ENCODE peak calls at places on chromosomes 16 and 17, in eight cellular contexts. One of them, this sample, is unnamed.

GRCh38 chr16:91484-91883 is 13.5 kb downstream of the MPG start:
- DNase-seq in dorsolateral prefrontal cortex: peak; percentile 78
- DNase-seq in uterus: no peak
- DNase-seq in sigmoid colon: no peak
- DNase-seq in activated CD8-positive, alpha-beta T cell treated with anti-CD3 and anti-CD28 coated beads for 36 hours: no peak
- DNase-seq in BJ: no peak
- DNase-seq in GM12865: no peak
- DNase-seq in IMR-90: no peak
- DNase-seq in this sample: no peak

GRCh38 chr16:57064995-57065394 is 27.4 kb upstream of the CPNE2 start:
- DNase-seq in dorsolateral prefrontal cortex: no peak
- DNase-seq in uterus: no peak
- DNase-seq in sigmoid colon: no peak
- DNase-seq in activated CD8-positive, alpha-beta T cell treated with anti-CD3 and anti-CD28 coated beads for 36 hours: no peak
- DNase-seq in BJ: no peak
- DNase-seq in GM12865: no peak
- DNase-seq in IMR-90: no peak
- DNase-seq in this sample: no peak

GRCh38 chr16:81632392-81633146 is 146.5 kb upstream of the PLCG2 start:
- DNase-seq in dorsolateral prefrontal cortex: no peak
- DNase-seq in uterus: no peak
- DNase-seq in sigmoid colon: no peak
- DNase-seq in activated CD8-positive, alpha-beta T cell treated with anti-CD3 and anti-CD28 coated beads for 36 hours: peak; percentile 94
- DNase-seq in BJ: no peak
- DNase-seq in GM12865: no peak
- DNase-seq in IMR-90: peak; percentile 94
- DNase-seq in this sample: no peak

GRCh38 chr16:3468501-3468900 is 25.0 kb downstream of the NAA60 start:
- DNase-seq in dorsolateral prefrontal cortex: no peak
- DNase-seq in uterus: no peak
- DNase-seq in sigmoid colon: no peak
- DNase-seq in activated CD8-positive, alpha-beta T cell treated with anti-CD3 and anti-CD28 coated beads for 36 hours: no peak
- DNase-seq in BJ: no peak
- DNase-seq in GM12865: no peak
- DNase-seq in IMR-90: no peak
- DNase-seq in this sample: no peak

GRCh38 chr16:78377312-78377711 is 277.9 kb downstream of the WWOX start:
- DNase-seq in dorsolateral prefrontal cortex: no peak
- DNase-seq in uterus: no peak
- DNase-seq in sigmoid colon: no peak
- DNase-seq in activated CD8-positive, alpha-beta T cell treated with anti-CD3 and anti-CD28 coated beads for 36 hours: no peak
- DNase-seq in BJ: no peak
- DNase-seq in GM12865: no peak
- DNase-seq in IMR-90: no peak
- DNase-seq in this sample: no peak

GRCh38 chr17:66506641-66507040 is 204.2 kb downstream of the PRKCA start:
- DNase-seq in dorsolateral prefrontal cortex: no peak
- DNase-seq in uterus: no peak
- DNase-seq in sigmoid colon: no peak
- DNase-seq in activated CD8-positive, alpha-beta T cell treated with anti-CD3 and anti-CD28 coated beads for 36 hours: no peak
- DNase-seq in BJ: no peak
- DNase-seq in GM12865: no peak
- DNase-seq in IMR-90: peak; percentile 83
- DNase-seq in this sample: no peak

GRCh38 chr17:10059684-10060211 is 138.7 kb downstream of the GAS7 start:
- DNase-seq in dorsolateral prefrontal cortex: no peak
- DNase-seq in uterus: peak; percentile 48
- DNase-seq in sigmoid colon: no peak
- DNase-seq in activated CD8-positive, alpha-beta T cell treated with anti-CD3 and anti-CD28 coated beads for 36 hours: peak; percentile 17
- DNase-seq in BJ: no peak
- DNase-seq in GM12865: peak; percentile 97
- DNase-seq in IMR-90: peak; percentile 15
- DNase-seq in this sample: peak; percentile 82

GRCh38 chr17:47675380-47676198 is 18.4 kb upstream of the TBKBP1 start:
- DNase-seq in dorsolateral prefrontal cortex: no peak
- DNase-seq in uterus: no peak
- DNase-seq in sigmoid colon: no peak
- DNase-seq in activated CD8-positive, alpha-beta T cell treated with anti-CD3 and anti-CD28 coated beads for 36 hours: no peak
- DNase-seq in BJ: no peak
- DNase-seq in GM12865: no peak
- DNase-seq in IMR-90: no peak
- DNase-seq in this sample: no peak

GRCh38 chr16:57617604-57618111 is 10.8 kb upstream of the ADGRG1 start:
- DNase-seq in dorsolateral prefrontal cortex: peak; percentile 20
- DNase-seq in uterus: no peak
- DNase-seq in sigmoid colon: peak; percentile 52
- DNase-seq in activated CD8-positive, alpha-beta T cell treated with anti-CD3 and anti-CD28 coated beads for 36 hours: no peak
- DNase-seq in BJ: no peak
- DNase-seq in GM12865: no peak
- DNase-seq in IMR-90: no peak
- DNase-seq in this sample: no peak

GRCh38 chr17:77441130-77441920 is 300.6 kb downstream of the SEC14L1 start:
- DNase-seq in dorsolateral prefrontal cortex: no peak
- DNase-seq in uterus: no peak
- DNase-seq in sigmoid colon: no peak
- DNase-seq in activated CD8-positive, alpha-beta T cell treated with anti-CD3 and anti-CD28 coated beads for 36 hours: peak; percentile 87
- DNase-seq in BJ: no peak
- DNase-seq in GM12865: peak; percentile 98
- DNase-seq in IMR-90: no peak
- DNase-seq in this sample: peak; percentile 86

GRCh38 chr17:82772026-82772425 is 20.2 kb downstream of the TBCD start:
- DNase-seq in dorsolateral prefrontal cortex: no peak
- DNase-seq in uterus: no peak
- DNase-seq in sigmoid colon: no peak
- DNase-seq in activated CD8-positive, alpha-beta T cell treated with anti-CD3 and anti-CD28 coated beads for 36 hours: no peak
- DNase-seq in BJ: no peak
- DNase-seq in GM12865: no peak
- DNase-seq in IMR-90: peak; percentile 80
- DNase-seq in this sample: no peak

GRCh38 chr17:79255471-79255870 is 180.8 kb downstream of the ENGASE start:
- DNase-seq in dorsolateral prefrontal cortex: no peak
- DNase-seq in uterus: no peak
- DNase-seq in sigmoid colon: no peak
- DNase-seq in activated CD8-positive, alpha-beta T cell treated with anti-CD3 and anti-CD28 coated beads for 36 hours: no peak
- DNase-seq in BJ: no peak
- DNase-seq in GM12865: no peak
- DNase-seq in IMR-90: no peak
- DNase-seq in this sample: no peak

GRCh38 chr16:19520861-19521331 is 1.0 kb downstream of the GDE1 start:
- DNase-seq in dorsolateral prefrontal cortex: no peak
- DNase-seq in uterus: no peak
- DNase-seq in sigmoid colon: no peak
- DNase-seq in activated CD8-positive, alpha-beta T cell treated with anti-CD3 and anti-CD28 coated beads for 36 hours: peak; percentile 37
- DNase-seq in BJ: no peak
- DNase-seq in GM12865: peak; percentile 53
- DNase-seq in IMR-90: peak; percentile 54
- DNase-seq in this sample: no peak

GRCh38 chr16:57859331-57859730 is 57.0 kb upstream of the KIFC3 start:
- DNase-seq in dorsolateral prefrontal cortex: no peak
- DNase-seq in uterus: no peak
- DNase-seq in sigmoid colon: no peak
- DNase-seq in activated CD8-positive, alpha-beta T cell treated with anti-CD3 and anti-CD28 coated beads for 36 hours: peak; percentile 11
- DNase-seq in BJ: no peak
- DNase-seq in GM12865: no peak
- DNase-seq in IMR-90: peak; percentile 34
- DNase-seq in this sample: no peak

GRCh38 chr16:68426355-68426652 is 22.0 kb downstream of the SMPD3 start:
- DNase-seq in dorsolateral prefrontal cortex: no peak
- DNase-seq in uterus: no peak
- DNase-seq in sigmoid colon: no peak
- DNase-seq in activated CD8-positive, alpha-beta T cell treated with anti-CD3 and anti-CD28 coated beads for 36 hours: no peak
- DNase-seq in BJ: no peak
- DNase-seq in GM12865: no peak
- DNase-seq in IMR-90: no peak
- DNase-seq in this sample: no peak

GRCh38 chr16:68422396-68422964 is 25.8 kb downstream of the SMPD3 start:
- DNase-seq in dorsolateral prefrontal cortex: no peak
- DNase-seq in uterus: no peak
- DNase-seq in sigmoid colon: no peak
- DNase-seq in activated CD8-positive, alpha-beta T cell treated with anti-CD3 and anti-CD28 coated beads for 36 hours: no peak
- DNase-seq in BJ: no peak
- DNase-seq in GM12865: no peak
- DNase-seq in IMR-90: no peak
- DNase-seq in this sample: no peak

GRCh38 chr16:68425498-68426354 is 22.6 kb downstream of the SMPD3 start:
- DNase-seq in dorsolateral prefrontal cortex: no peak
- DNase-seq in uterus: no peak
- DNase-seq in sigmoid colon: no peak
- DNase-seq in activated CD8-positive, alpha-beta T cell treated with anti-CD3 and anti-CD28 coated beads for 36 hours: no peak
- DNase-seq in BJ: no peak
- DNase-seq in GM12865: no peak
- DNase-seq in IMR-90: no peak
- DNase-seq in this sample: no peak

GRCh38 chr16:68421076-68421475 is 27.2 kb downstream of the SMPD3 start:
- DNase-seq in dorsolateral prefrontal cortex: no peak
- DNase-seq in uterus: no peak
- DNase-seq in sigmoid colon: no peak
- DNase-seq in activated CD8-positive, alpha-beta T cell treated with anti-CD3 and anti-CD28 coated beads for 36 hours: no peak
- DNase-seq in BJ: no peak
- DNase-seq in GM12865: no peak
- DNase-seq in IMR-90: no peak
- DNase-seq in this sample: no peak

GRCh38 chr16:68423771-68424170 is 24.5 kb downstream of the SMPD3 start:
- DNase-seq in dorsolateral prefrontal cortex: no peak
- DNase-seq in uterus: no peak
- DNase-seq in sigmoid colon: no peak
- DNase-seq in activated CD8-positive, alpha-beta T cell treated with anti-CD3 and anti-CD28 coated beads for 36 hours: no peak
- DNase-seq in BJ: no peak
- DNase-seq in GM12865: no peak
- DNase-seq in IMR-90: no peak
- DNase-seq in this sample: no peak
- TF ChIP-seq CTCF in dorsolateral prefrontal cortex: no peak
- TF ChIP-seq CTCF in uterus: no peak
- TF ChIP-seq CTCF in sigmoid colon: no peak
- TF ChIP-seq CTCF in activated CD8-positive, alpha-beta T cell treated with anti-CD3 and anti-CD28 coated beads for 36 hours: no peak
- TF ChIP-seq CTCF in BJ: no peak
- TF ChIP-seq CTCF in GM12865: no peak
- TF ChIP-seq CTCF in IMR-90: no peak
- TF ChIP-seq CTCF in this sample: no peak

DNA sequence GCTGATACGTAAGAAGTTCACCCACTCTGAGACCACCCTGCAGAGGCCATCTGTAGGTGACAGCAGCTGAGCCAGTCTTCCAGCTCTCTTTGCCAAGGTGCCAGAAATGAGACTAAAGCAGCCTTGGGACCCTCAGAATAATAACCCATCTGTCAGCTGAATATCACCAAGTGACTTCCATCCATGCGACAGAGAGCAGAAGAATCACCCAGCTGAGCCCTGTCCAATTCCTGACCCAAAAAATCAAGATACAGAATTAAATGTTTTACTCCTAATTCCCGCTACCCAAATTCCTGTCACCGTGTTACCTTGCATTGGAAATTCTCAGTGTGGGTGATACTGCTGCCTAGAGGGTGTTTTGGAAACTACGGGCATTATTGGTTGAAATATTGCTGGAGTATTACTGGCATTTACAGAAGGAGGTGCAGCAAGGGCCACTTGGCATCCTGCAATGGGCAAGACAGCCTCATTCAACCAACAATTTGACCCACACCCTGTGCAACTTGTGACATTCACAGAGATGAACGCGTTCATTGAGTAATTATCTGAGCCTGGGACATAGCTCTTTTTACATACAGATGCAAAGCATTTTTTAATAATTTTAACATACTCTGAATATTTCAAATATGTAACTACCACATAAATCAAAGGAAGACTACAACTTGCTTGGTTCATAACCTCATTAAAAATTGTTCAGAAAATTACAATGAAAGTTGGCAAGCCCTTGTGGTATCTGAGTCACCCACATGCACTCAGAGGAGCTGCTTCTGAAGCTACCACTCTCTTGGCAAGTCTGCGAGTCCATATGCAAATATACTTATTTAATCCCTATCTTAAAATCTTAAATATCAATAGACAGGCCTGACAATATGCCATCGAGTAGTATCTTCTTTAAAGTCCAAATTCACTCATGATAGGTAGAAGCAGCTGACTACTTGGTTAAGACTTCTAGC is 126.6 kb downstream of the C16orf95 start:
- DNase-seq in dorsolateral prefrontal cortex: no peak
- DNase-seq in uterus: no peak
- DNase-seq in sigmoid colon: no peak
- DNase-seq in activated CD8-positive, alpha-beta T cell treated with anti-CD3 and anti-CD28 coated beads for 36 hours: no peak
- DNase-seq in BJ: no peak
- DNase-seq in GM12865: no peak
- DNase-seq in IMR-90: no peak
- DNase-seq in this sample: no peak
- TF ChIP-seq CTCF in dorsolateral prefrontal cortex: no peak
- TF ChIP-seq CTCF in uterus: no peak
- TF ChIP-seq CTCF in sigmoid colon: no peak
- TF ChIP-seq CTCF in activated CD8-positive, alpha-beta T cell treated with anti-CD3 and anti-CD28 coated beads for 36 hours: no peak
- TF ChIP-seq CTCF in BJ: no peak
- TF ChIP-seq CTCF in GM12865: no peak
- TF ChIP-seq CTCF in IMR-90: no peak
- TF ChIP-seq CTCF in this sample: no peak

GRCh38 chr16:46688657-46689491 is at the start of gene VPS35:
- DNase-seq in dorsolateral prefrontal cortex: peak; percentile 100
- DNase-seq in uterus: peak; percentile 99
- DNase-seq in sigmoid colon: peak; percentile 100
- DNase-seq in activated CD8-positive, alpha-beta T cell treated with anti-CD3 and anti-CD28 coated beads for 36 hours: peak; percentile 100
- DNase-seq in BJ: peak; percentile 88
- DNase-seq in GM12865: peak; percentile 99
- DNase-seq in IMR-90: peak; percentile 98
- DNase-seq in this sample: peak; percentile 99
- TF ChIP-seq CTCF in dorsolateral prefrontal cortex: peak; percentile 3
- TF ChIP-seq CTCF in uterus: no peak
- TF ChIP-seq CTCF in sigmoid colon: no peak
- TF ChIP-seq CTCF in activated CD8-positive, alpha-beta T cell treated with anti-CD3 and anti-CD28 coated beads for 36 hours: peak; percentile 9
- TF ChIP-seq CTCF in BJ: peak; percentile 28
- TF ChIP-seq CTCF in GM12865: no peak
- TF ChIP-seq CTCF in IMR-90: peak; percentile 20
- TF ChIP-seq CTCF in this sample: peak; percentile 58

GRCh38 chr17:18954321-18954720 is 2.4 kb downstream of the SLC5A10 start:
- DNase-seq in dorsolateral prefrontal cortex: no peak
- DNase-seq in uterus: no peak
- DNase-seq in sigmoid colon: no peak
- DNase-seq in activated CD8-positive, alpha-beta T cell treated with anti-CD3 and anti-CD28 coated beads for 36 hours: no peak
- DNase-seq in BJ: no peak
- DNase-seq in GM12865: no peak
- DNase-seq in IMR-90: no peak
- DNase-seq in this sample: no peak

GRCh38 chr17:18949566-18949965 is 2.4 kb upstream of the SLC5A10 start:
- DNase-seq in dorsolateral prefrontal cortex: no peak
- DNase-seq in uterus: no peak
- DNase-seq in sigmoid colon: no peak
- DNase-seq in activated CD8-positive, alpha-beta T cell treated with anti-CD3 and anti-CD28 coated beads for 36 hours: no peak
- DNase-seq in BJ: no peak
- DNase-seq in GM12865: no peak
- DNase-seq in IMR-90: peak; percentile 17
- DNase-seq in this sample: no peak

GRCh38 chr17:18953231-18953728 is 1.3 kb downstream of the SLC5A10 start:
- DNase-seq in dorsolateral prefrontal cortex: no peak
- DNase-seq in uterus: no peak
- DNase-seq in sigmoid colon: no peak
- DNase-seq in activated CD8-positive, alpha-beta T cell treated with anti-CD3 and anti-CD28 coated beads for 36 hours: no peak
- DNase-seq in BJ: no peak
- DNase-seq in GM12865: no peak
- DNase-seq in IMR-90: no peak
- DNase-seq in this sample: no peak

GRCh38 chr17:18950944-18951905 is 740 bp upstream of the SLC5A10 start:
- DNase-seq in dorsolateral prefrontal cortex: no peak
- DNase-seq in uterus: no peak
- DNase-seq in sigmoid colon: no peak
- DNase-seq in activated CD8-positive, alpha-beta T cell treated with anti-CD3 and anti-CD28 coated beads for 36 hours: no peak
- DNase-seq in BJ: no peak
- DNase-seq in GM12865: no peak
- DNase-seq in IMR-90: no peak
- DNase-seq in this sample: no peak

GRCh38 chr17:18951941-18952842 is at the start of gene SLC5A10:
- DNase-seq in dorsolateral prefrontal cortex: no peak
- DNase-seq in uterus: no peak
- DNase-seq in sigmoid colon: no peak
- DNase-seq in activated CD8-positive, alpha-beta T cell treated with anti-CD3 and anti-CD28 coated beads for 36 hours: no peak
- DNase-seq in BJ: no peak
- DNase-seq in GM12865: no peak
- DNase-seq in IMR-90: no peak
- DNase-seq in this sample: no peak
- TF ChIP-seq CTCF in dorsolateral prefrontal cortex: no peak
- TF ChIP-seq CTCF in uterus: no peak
- TF ChIP-seq CTCF in sigmoid colon: no peak
- TF ChIP-seq CTCF in activated CD8-positive, alpha-beta T cell treated with anti-CD3 and anti-CD28 coated beads for 36 hours: no peak
- TF ChIP-seq CTCF in BJ: peak; percentile 30
- TF ChIP-seq CTCF in GM12865: peak; percentile 7
- TF ChIP-seq CTCF in IMR-90: peak; percentile 16
- TF ChIP-seq CTCF in this sample: peak; percentile 29